ENCODE peak calls at places on chromosomes 2 and 18, in six cellular contexts. K is HEK293T; V is nucleus accumbens; J is activated CD4-positive, alpha-beta memory T cell treated with anti-CD3 and anti-CD28 coated beads, Interleukin-2, amount 10 ng/mL, durations not matched to agents 7 days and 5 days; F is stimulated activated CD8-positive, alpha-beta memory T cell treated with anti-CD3 and anti-CD28 coated beads, Interleukin-15, amount 100 ng/mL, for 4 hours; P is COLO829. O is an unnamed sample.

GRCh38 chr18:3869848-3870247 is 419.9 kb downstream of the TGIF1 start:
- DNase-seq in V (no peak), P (peak; percentile 28), F (no peak), J (no peak), K (peak; percentile 15), O (no peak)

GRCh38 chr2:232901711-232902578 is 31.9 kb downstream of the SNORC start:
- DNase-seq in K (no peak), J (peak; percentile 55), P (peak; percentile 60), F (no peak), V (no peak), O (peak; percentile 50)

GRCh38 chr2:231794383-231794782 is 8.1 kb downstream of the COPS7B start:
- DNase-seq in J (no peak), V (no peak), K (no peak), P (no peak), F (no peak), O (no peak)

GRCh38 chr2:144237108-144237507 is 282.8 kb downstream of the ZEB2 start:
- DNase-seq in V (no peak), K (no peak), J (no peak), F (no peak), P (no peak), O (no peak)

GRCh38 chr2:233129351-233129978 is 69.3 kb downstream of the INPP5D start:
- DNase-seq in K (peak; percentile 62), P (no peak), J (no peak), V (no peak), F (no peak), O (no peak)

GRCh38 chr18:74115046-74115445 is 32.6 kb downstream of the FBXO15 start:
- DNase-seq in F (no peak), J (no peak), K (no peak), V (no peak), P (no peak), O (peak; percentile 27)

GRCh38 chr2:73642338-73643018 is at the start of gene NAT8:
- DNase-seq in P (no peak), V (no peak), J (no peak), F (no peak), K (no peak), O (no peak)

GRCh38 chr2:188569441-188569840 is 277.8 kb downstream of the GULP1 start:
- DNase-seq in F (no peak), V (no peak), J (no peak), P (no peak), K (no peak), O (no peak)

GRCh38 chr2:204869142-204869823 is 324.0 kb downstream of the PARD3B start:
- DNase-seq in J (no peak), F (no peak), K (no peak), P (no peak), V (no peak), O (no peak)

GRCh38 chr18:23228102-23229051 is 93.1 kb downstream of the CABLES1 start:
- DNase-seq in P (no peak), F (no peak), K (no peak), V (no peak), J (peak; percentile 40), O (no peak)

GRCh38 chr18:45864081-45864480 is 38.6 kb downstream of the SIGLEC15 start:
- DNase-seq in J (no peak), K (no peak), V (no peak), P (no peak), F (no peak), O (no peak)

GRCh38 chr2:37189452-37190153 is 1.1 kb upstream of the SULT6B1 start:
- DNase-seq in F (no peak), V (no peak), J (no peak), P (peak; percentile 92), K (no peak), O (peak; percentile 57)

GRCh38 chr2:65637061-65637460 is 204.7 kb upstream of the SPRED2 start:
- DNase-seq in F (no peak), J (no peak), P (no peak), V (no peak), K (no peak), O (no peak)

GRCh38 chr2:141994066-141994465 is 136.8 kb downstream of the LRP1B start:
- DNase-seq in J (no peak), V (no peak), K (no peak), F (no peak), P (no peak), O (no peak)

GRCh38 chr18:51191139-51191717 is 6.3 kb downstream of the MEX3C start:
- DNase-seq in J (no peak), V (no peak), K (no peak), P (no peak), F (no peak), O (no peak)

GRCh38 chr18:67705748-67706147 is 189.2 kb upstream of the DSEL start:
- DNase-seq in F (no peak), P (no peak), K (no peak), J (no peak), V (no peak), O (no peak)

GRCh38 chr2:65550246-65550645 is 117.8 kb upstream of the SPRED2 start:
- DNase-seq in V (no peak), J (no peak), P (no peak), F (no peak), K (no peak), O (no peak)

GRCh38 chr2:224850081-224850480 is 133.9 kb upstream of the CCDC195 start:
- DNase-seq in J (no peak), P (no peak), K (no peak), V (no peak), F (no peak), O (no peak)

GRCh38 chr2:172572981-172573380 is 17.1 kb downstream of the PDK1 start:
- DNase-seq in J (no peak), K (no peak), F (no peak), V (no peak), P (no peak), O (no peak)

GRCh38 chr2:263774-264492 is at the start of gene SH3YL1:
- DNase-seq in J (peak; percentile 59), F (peak; percentile 36), V (no peak), K (no peak), P (no peak), O (no peak)

GRCh38 chr2:108612153-108612513 is 77.9 kb downstream of the LIMS1 start:
- DNase-seq in V (no peak), P (no peak), J (peak; percentile 63), F (no peak), K (no peak), O (no peak)

GRCh38 chr18:58416014-58416703 is 212.7 kb downstream of the ALPK2 start:
- DNase-seq in P (no peak), J (no peak), V (no peak), F (no peak), K (no peak), O (no peak)

GRCh38 chr2:100237770-100238169 is 84.5 kb downstream of the LONRF2 start:
- DNase-seq in K (peak; percentile 39), V (no peak), F (no peak), J (no peak), P (no peak), O (no peak)

GRCh38 chr18:48460929-48461583 is 51.9 kb upstream of the ZBTB7C start:
- DNase-seq in J (no peak), K (no peak), F (no peak), P (peak; percentile 40), V (no peak), O (no peak)

GRCh38 chr2:191218292-191218898 is 26.8 kb upstream of the MYO1B start:
- DNase-seq in F (peak; percentile 9), P (peak; percentile 48), K (peak; percentile 61), V (no peak), J (peak; percentile 28), O (no peak)

GRCh38 chr2:158716091-158716815 is 78.9 kb upstream of the DAPL1 start:
- DNase-seq in J (no peak), F (no peak), K (no peak), P (peak; percentile 87), V (no peak), O (no peak)

GRCh38 chr2:205198130-205198505 is 484.2 kb upstream of the NRP2 start:
- DNase-seq in F (no peak), V (no peak), J (no peak), P (peak; percentile 31), K (no peak), O (peak; percentile 69)

GRCh38 chr2:171411791-171412483 is 21.9 kb downstream of the METTL8 start:
- DNase-seq in F (no peak), J (no peak), P (no peak), K (no peak), V (no peak), O (no peak)

GRCh38 chr2:224570328-224570993 is 14.7 kb downstream of the CUL3 start:
- DNase-seq in J (no peak), V (no peak), P (no peak), F (no peak), K (no peak), O (no peak)

GRCh38 chr18:67500512-67500911 is 16.0 kb downstream of the DSEL start:
- DNase-seq in V (no peak), J (no peak), P (no peak), K (no peak), F (no peak), O (no peak)

GRCh38 chr2:156405586-156405985 is 30.6 kb upstream of the GPD2 start:
- DNase-seq in P (no peak), J (no peak), K (no peak), F (no peak), V (no peak), O (no peak)

GRCh38 chr2:241775223-241776177 is 1.1 kb upstream of the GAL3ST2 start:
- DNase-seq in P (no peak), J (peak; percentile 11), V (no peak), F (no peak), K (no peak), O (no peak)

O was measured in GM04503.